ENCODE peak calls at places on chromosomes 5 and 9, in seven cellular contexts. V is neuronal stem cell; G is IMR-90; B is nephron progenitor cell; A is activated CD8-positive, alpha-beta memory T cell treated with anti-CD3 and anti-CD28 coated beads, Interleukin-2, amount 50 U/mL, for 48 hours; F is AG09309; M is choroid plexus epithelial cell. D is an unnamed sample.

GRCh38 chr5:5461012-5461411 is 38.5 kb downstream of the ICE1 start:
- DNase-seq in V (no peak), G (no peak), B (no peak), A (no peak), F (no peak), M (no peak), D (no peak)

GRCh38 chr5:55030676-55031445 is 6.8 kb downstream of the GZMK start:
- DNase-seq in V (no peak), G (peak), B (no peak), A (no peak), F (no peak), M (peak), D (no peak)

GRCh38 chr5:143002459-143003327 is 232.5 kb downstream of the ARHGAP26 start:
- DNase-seq in V (no peak), G (peak), B (no peak), A (no peak), F (peak), M (peak), D (no peak)

GRCh38 chr5:95713960-95714710 is 17.0 kb upstream of the RHOBTB3 start:
- DNase-seq in V (no peak), G (no peak), B (no peak), A (no peak), F (no peak), M (peak), D (no peak)

GRCh38 chr9:121026260-121026691 is 23.8 kb downstream of the C5 start:
- DNase-seq in V (no peak), G (no peak), B (no peak), A (no peak), F (no peak), M (peak), D (no peak)

GRCh38 chr9:122389195-122389594 is 18.4 kb downstream of the PTGS1 start:
- DNase-seq in V (no peak), G (no peak), B (no peak), A (no peak), F (no peak), M (no peak), D (no peak)

GRCh38 chr9:109477269-109478203 is 20.6 kb downstream of the PTPN3 start:
- DNase-seq in V (no peak), G (no peak), B (peak), A (no peak), F (no peak), M (no peak), D (no peak)

GRCh38 chr9:136391737-136392537 is 8.0 kb downstream of the SNAPC4 start:
- DNase-seq in V (no peak), G (no peak), B (no peak), A (no peak), F (no peak), M (no peak), D (no peak)

GRCh38 chr5:60842859-60843692 is 993 bp downstream of the ELOVL7 start:
- DNase-seq in V (peak), G (no peak), B (peak), A (peak), F (no peak), M (no peak), D (peak)

GRCh38 chr9:35729700-35730485 is 2.1 kb downstream of the TLN1 start:
- DNase-seq in V (peak), G (peak), B (no peak), A (no peak), F (peak), M (peak), D (peak)

GRCh38 chr5:82165740-82166530 is 112.2 kb downstream of the RPS23 start:
- DNase-seq in V (peak), G (peak), B (peak), A (no peak), F (peak), M (peak), D (no peak)

GRCh38 chr5:1568201-1568979 is 44.6 kb upstream of the LPCAT1 start:
- DNase-seq in V (no peak), G (peak), B (no peak), A (no peak), F (peak), M (peak), D (no peak)

GRCh38 chr9:96489482-96489979 is 39.6 kb downstream of the HABP4 start:
- DNase-seq in V (no peak), G (no peak), B (no peak), A (peak), F (no peak), M (no peak), D (no peak)

GRCh38 chr9:79471577-79472543 is 99.9 kb upstream of the TLE4 start:
- DNase-seq in V (no peak), G (peak), B (no peak), A (no peak), F (peak), M (peak), D (no peak)

GRCh38 chr5:173916233-173916632 is 28.1 kb downstream of the CPEB4 start:
- DNase-seq in V (no peak), G (no peak), B (no peak), A (no peak), F (no peak), M (no peak), D (no peak)

GRCh38 chr5:172007795-172008465 is 1.5 kb upstream of the FBXW11 start:
- DNase-seq in V (no peak), G (peak), B (no peak), A (no peak), F (no peak), M (peak), D (no peak)

GRCh38 chr5:15577831-15578230 is 77.9 kb downstream of the FBXL7 start:
- DNase-seq in V (no peak), G (no peak), B (no peak), A (no peak), F (no peak), M (no peak), D (no peak)

GRCh38 chr9:82532504-82532903 is 530.4 kb downstream of the RASEF start:
- DNase-seq in V (no peak), G (peak), B (no peak), A (no peak), F (no peak), M (peak), D (no peak)

GRCh38 chr9:129860653-129861446 is 25.6 kb downstream of the USP20 start:
- DNase-seq in V (no peak), G (no peak), B (no peak), A (no peak), F (no peak), M (no peak), D (no peak)

GRCh38 chr5:172299916-172300439 is 16.4 kb upstream of the UBTD2 start:
- DNase-seq in V (no peak), G (peak), B (no peak), A (no peak), F (no peak), M (peak), D (no peak)

GRCh38 chr5:15995206-15996052 is 184.2 kb downstream of the MARCHF11 start:
- DNase-seq in V (peak), G (peak), B (peak), A (no peak), F (peak), M (peak), D (no peak)

GRCh38 chr9:2872307-2872940 is 28.5 kb upstream of the PUM3 start:
- DNase-seq in V (peak), G (peak), B (peak), A (no peak), F (no peak), M (peak), D (no peak)

GRCh38 chr5:147223951-147224791 is 10.7 kb upstream of the STK32A start:
- DNase-seq in V (peak), G (peak), B (peak), A (no peak), F (peak), M (peak), D (no peak)

GRCh38 chr9:19405771-19406170 is 3.0 kb upstream of the ACER2 start:
- DNase-seq in V (no peak), G (no peak), B (no peak), A (no peak), F (no peak), M (no peak), D (no peak)

GRCh38 chr5:132782101-132782500 is 5.1 kb upstream of the SEPTIN8 start:
- DNase-seq in V (no peak), G (peak), B (no peak), A (peak), F (no peak), M (peak), D (no peak)

GRCh38 chr5:45532826-45533624 is 163.2 kb downstream of the HCN1 start:
- DNase-seq in V (peak), G (no peak), B (no peak), A (no peak), F (no peak), M (no peak), D (no peak)

GRCh38 chr5:14199902-14200301 is 56.8 kb downstream of the TRIO start:
- DNase-seq in V (no peak), G (no peak), B (no peak), A (no peak), F (no peak), M (no peak), D (no peak)

GRCh38 chr5:50440651-50441478 is at the start of gene EMB:
- DNase-seq in V (peak), G (no peak), B (peak), A (peak), F (no peak), M (peak), D (peak)

GRCh38 chr5:7053125-7053524 is 339.9 kb downstream of the TENT4A start:
- DNase-seq in V (no peak), G (no peak), B (no peak), A (no peak), F (no peak), M (no peak), D (no peak)

GRCh38 chr5:33612386-33612785 is 171.6 kb downstream of the TARS1 start:
- DNase-seq in V (no peak), G (peak), B (no peak), A (no peak), F (no peak), M (peak), D (no peak)

GRCh38 chr9:82031538-82032280 is 43.1 kb downstream of the SPATA31D1 start:
- DNase-seq in V (no peak), G (peak), B (no peak), A (no peak), F (peak), M (peak), D (no peak)

GRCh38 chr9:7144265-7145046 is 386.7 kb downstream of the KDM4C start:
- DNase-seq in V (no peak), G (no peak), B (no peak), A (no peak), F (no peak), M (no peak), D (no peak)

GRCh38 chr5:119289413-119289812 is 66.4 kb upstream of the TNFAIP8 start:
- DNase-seq in V (no peak), G (no peak), B (no peak), A (no peak), F (no peak), M (no peak), D (no peak)

GRCh38 chr5:109987355-109987754 is 297.6 kb downstream of the MAN2A1 start:
- DNase-seq in V (no peak), G (no peak), B (no peak), A (no peak), F (no peak), M (peak), D (no peak)

GRCh38 chr5:151480384-151480783 is 33.0 kb downstream of the SLC36A1 start:
- DNase-seq in V (no peak), G (peak), B (no peak), A (no peak), F (no peak), M (peak), D (no peak)

GRCh38 chr5:143729334-143729946 is 82.5 kb upstream of the HMHB1 start:
- DNase-seq in V (no peak), G (no peak), B (no peak), A (no peak), F (no peak), M (no peak), D (no peak)